ENCODE peak calls at places on chromosome 17, in five cellular contexts. Z is AG09309, F is lower leg skin, K is fibroblast of pulmonary artery, E is PC-9. Q is an unnamed sample.

GRCh38 chr17:42530952-42531454 is 5.0 kb upstream of the NAGLU start:
- DNase-seq in E (no peak), K (no peak), Z (no peak), F (no peak), Q (no peak)

GRCh38 chr17:82677353-82677925 is 21.1 kb downstream of the RAB40B start:
- DNase-seq in Z (no peak), K (no peak), E (no peak), F (no peak), Q (no peak)

GRCh38 chr17:4515501-4515900 is 16.8 kb downstream of the SPNS2 start:
- DNase-seq in Z (no peak), E (peak), K (no peak), F (no peak), Q (no peak)

GRCh38 chr17:5699789-5700188 is 115.5 kb upstream of the NLRP1 start:
- DNase-seq in E (no peak), F (no peak), Z (no peak), K (no peak), Q (no peak)

GRCh38 chr17:38745545-38745944 is 2.6 kb downstream of the PCGF2 start:
- DNase-seq in F (no peak), E (no peak), K (no peak), Z (no peak), Q (no peak)

GRCh38 chr17:81246679-81247338 is 7.7 kb downstream of the NDUFAF8 start:
- DNase-seq in Z (no peak), E (no peak), F (no peak), K (no peak), Q (no peak)

GRCh38 chr17:77546772-77547201 is 406.0 kb downstream of the SEC14L1 start:
- DNase-seq in Z (no peak), K (no peak), F (no peak), E (no peak), Q (no peak)

GRCh38 chr17:51595965-51596364 is 335.6 kb downstream of the UTP18 start:
- DNase-seq in Z (no peak), F (no peak), K (no peak), E (no peak), Q (no peak)

GRCh38 chr17:79834575-79835469 is 4.4 kb downstream of the CBX4 start:
- DNase-seq in K (no peak), E (no peak), F (no peak), Z (no peak), Q (no peak)

GRCh38 chr17:53141731-53142130 is 681.0 kb upstream of the KIF2B start:
- DNase-seq in K (no peak), Z (no peak), F (no peak), E (no peak), Q (no peak)

GRCh38 chr17:4497101-4497824 is 1.4 kb upstream of the SPNS2 start:
- DNase-seq in F (no peak), E (peak), K (no peak), Z (no peak), Q (peak)

GRCh38 chr17:55238931-55239297 is 25.8 kb upstream of the HLF start:
- DNase-seq in Z (no peak), K (no peak), E (no peak), F (no peak), Q (no peak)

GRCh38 chr17:39617446-39618251 is 9.1 kb upstream of the PPP1R1B start:
- DNase-seq in Z (no peak), K (peak), F (peak), E (peak), Q (no peak)

GRCh38 chr17:2067559-2067958 is 12.7 kb downstream of the HIC1 start:
- DNase-seq in Z (no peak), F (no peak), K (peak), E (no peak), Q (no peak)

GRCh38 chr17:60421273-60422161 is 772 bp upstream of the CHCT1 start:
- DNase-seq in K (peak), F (peak), Z (no peak), E (no peak), Q (no peak)
- TF ChIP-seq CTCF in K (peak), F (no peak), Z (peak), E (peak), Q (peak)

GRCh38 chr17:49259663-49260010 is 29.1 kb upstream of the PHOSPHO1 start:
- DNase-seq in E (no peak), Z (no peak), F (no peak), K (no peak), Q (no peak)

GRCh38 chr17:49260922-49261291 is 30.3 kb upstream of the PHOSPHO1 start:
- DNase-seq in E (no peak), F (no peak), Z (no peak), K (no peak), Q (no peak)

GRCh38 chr17:49266233-49266632 is 35.6 kb upstream of the PHOSPHO1 start:
- DNase-seq in E (no peak), Z (no peak), K (no peak), F (no peak), Q (no peak)

GRCh38 chr17:49257296-49257695 is 26.7 kb upstream of the PHOSPHO1 start:
- DNase-seq in Z (no peak), E (no peak), F (no peak), K (no peak), Q (no peak)

DNA sequence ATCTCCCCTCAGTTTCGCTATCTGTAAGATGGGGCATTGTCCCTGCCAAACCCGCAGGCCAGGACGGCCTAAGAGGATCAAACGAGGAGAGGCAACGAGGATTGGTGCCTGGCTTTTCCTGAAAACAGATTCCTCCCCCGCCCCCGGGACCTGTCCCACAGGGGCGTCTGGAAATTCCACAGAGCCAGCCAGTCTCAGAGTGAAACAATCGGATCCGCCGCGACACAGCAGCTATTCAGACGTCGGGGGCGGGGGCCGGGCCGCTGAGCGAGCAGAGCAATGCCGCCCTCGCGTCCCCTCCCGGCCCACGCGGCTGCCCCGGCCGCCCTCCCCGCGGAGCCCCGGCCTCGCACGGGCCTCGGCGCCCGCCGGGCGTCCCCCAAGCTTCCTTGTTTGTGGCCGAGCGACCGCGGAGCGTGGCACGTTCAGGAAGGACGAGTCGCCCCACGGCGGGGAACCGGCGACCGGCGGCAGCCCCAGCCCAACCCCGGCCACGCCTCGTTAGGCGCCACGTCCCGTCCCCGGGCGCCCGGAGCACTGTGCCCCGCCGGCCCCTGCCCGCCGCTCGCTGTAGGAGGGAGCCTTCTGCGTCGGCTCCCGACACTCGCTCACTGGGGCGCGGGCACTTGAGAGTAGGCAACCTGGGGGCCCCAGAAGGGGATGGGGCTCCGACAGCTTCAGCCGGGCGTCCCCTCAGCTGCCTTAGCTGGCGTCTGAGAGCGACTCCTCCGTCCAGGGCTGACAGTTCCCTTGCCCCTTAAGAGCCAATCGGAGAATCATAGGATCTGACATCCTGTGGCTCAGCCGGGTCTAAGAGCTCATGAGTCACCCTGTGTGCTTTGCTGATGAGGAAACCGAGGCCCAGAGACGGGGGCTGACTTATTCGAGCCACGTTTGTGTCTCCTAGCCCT is 29.7 kb upstream of the PHOSPHO1 start:
- DNase-seq in Z (peak), F (peak), K (peak), E (peak), Q (peak)
- H3K4me3 ChIP-seq in Z (peak), F (peak), K (peak), E (peak), Q (peak)

GRCh38 chr17:64172510-64172909 is 42.6 kb upstream of the ERN1 start:
- DNase-seq in K (peak), F (no peak), E (no peak), Z (no peak), Q (no peak)
- TF ChIP-seq CTCF in K (peak), F (no peak), E (no peak), Z (no peak), Q (no peak)

DNA sequence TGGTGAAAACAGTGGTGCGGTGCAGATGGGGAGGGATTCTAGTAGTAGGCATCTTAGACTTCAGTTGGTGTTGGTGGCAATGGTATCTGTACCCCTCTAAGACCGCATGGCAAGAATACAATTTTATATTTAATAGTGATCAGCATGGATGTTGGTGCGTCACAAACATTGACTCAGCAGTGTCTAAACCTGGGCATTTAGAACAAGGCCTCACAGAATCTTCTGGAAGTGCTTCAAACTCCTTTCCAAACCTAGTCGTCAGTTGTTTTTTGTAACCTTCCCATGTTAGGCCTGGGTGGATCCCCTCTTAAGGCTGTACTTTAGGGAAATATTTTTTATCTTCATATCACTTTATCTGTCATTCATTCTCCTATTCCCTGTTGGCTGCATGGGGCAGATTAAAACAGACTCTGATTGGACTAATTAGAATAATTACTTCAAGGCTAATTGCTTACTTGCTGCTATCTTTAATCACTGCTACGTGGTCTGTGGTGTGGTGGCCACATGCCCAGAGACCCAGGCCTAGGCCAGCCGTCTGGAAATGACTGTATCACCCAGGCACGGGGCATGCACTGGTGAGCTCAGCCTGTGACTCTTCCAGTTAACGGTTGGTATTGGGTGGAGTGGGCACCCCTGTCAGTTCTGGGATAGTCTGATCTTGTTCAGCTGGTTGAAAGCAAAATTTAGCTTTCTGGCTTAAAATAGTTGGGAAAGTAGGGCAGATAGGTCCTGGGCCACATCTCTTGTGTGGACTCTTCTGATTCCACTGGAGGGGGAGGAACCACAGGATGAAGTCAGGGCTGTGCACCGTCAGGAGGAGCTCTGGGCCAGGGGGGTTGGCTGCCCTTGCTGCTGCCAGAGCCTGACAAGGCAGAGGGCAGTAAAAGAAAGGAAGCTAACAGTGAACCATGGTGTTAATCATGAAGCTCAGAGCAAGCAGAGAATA is 4.5 kb downstream of the ALKBH5 start:
- DNase-seq in K (peak), F (no peak), Z (no peak), E (no peak), Q (peak)
- H3K4me3 ChIP-seq in K (peak), F (no peak), Z (peak), E (peak), Q (peak)